ENCODE peak calls at places on chromosomes 1 and 21, in four cellular contexts. One of them, this sample, is unnamed.

GRCh38 chr21:46119565-46120271 is 21.8 kb downstream of the COL6A2 start:
- DNase-seq in body of pancreas: peak; percentile 7
- DNase-seq in thyroid gland: no peak
- DNase-seq in tibial nerve: no peak
- DNase-seq in this sample: peak; percentile 9

GRCh38 chr1:244435562-244436205 is 16.0 kb downstream of the ADSS2 start:
- DNase-seq in thyroid gland: no peak
- DNase-seq in tibial nerve: no peak
- DNase-seq in body of pancreas: no peak
- DNase-seq in this sample: no peak

GRCh38 chr1:211541715-211542477 is 37.1 kb downstream of the SLC30A1 start:
- DNase-seq in thyroid gland: peak; percentile 63
- DNase-seq in body of pancreas: peak; percentile 38
- DNase-seq in tibial nerve: no peak
- DNase-seq in this sample: no peak

GRCh38 chr1:22860414-22860800 is 112.3 kb downstream of the LACTBL1 start:
- DNase-seq in thyroid gland: no peak
- DNase-seq in tibial nerve: no peak
- DNase-seq in body of pancreas: no peak
- DNase-seq in this sample: no peak

GRCh38 chr1:112887599-112888303 is 68.2 kb downstream of the SLC16A1 start:
- DNase-seq in tibial nerve: no peak
- DNase-seq in thyroid gland: no peak
- DNase-seq in body of pancreas: no peak
- DNase-seq in this sample: no peak

GRCh38 chr1:156511656-156512055 is 11.1 kb upstream of the MEF2D start:
- DNase-seq in thyroid gland: no peak
- DNase-seq in tibial nerve: no peak
- DNase-seq in body of pancreas: no peak
- DNase-seq in this sample: no peak

GRCh38 chr1:151443846-151444790 is 15.2 kb downstream of the POGZ start:
- DNase-seq in tibial nerve: peak; percentile 72
- DNase-seq in thyroid gland: peak; percentile 54
- DNase-seq in body of pancreas: peak; percentile 69
- DNase-seq in this sample: no peak

GRCh38 chr1:65189716-65190115 is 41.7 kb downstream of the AK4 start:
- DNase-seq in body of pancreas: no peak
- DNase-seq in tibial nerve: no peak
- DNase-seq in thyroid gland: no peak
- DNase-seq in this sample: no peak

GRCh38 chr1:117147341-117147831 is 25.8 kb upstream of the TRIM45 start:
- DNase-seq in thyroid gland: peak; percentile 15
- DNase-seq in body of pancreas: no peak
- DNase-seq in tibial nerve: no peak
- DNase-seq in this sample: no peak

GRCh38 chr1:173161510-173162221 is 45.5 kb downstream of the TNFSF4 start:
- DNase-seq in body of pancreas: no peak
- DNase-seq in thyroid gland: no peak
- DNase-seq in tibial nerve: no peak
- DNase-seq in this sample: no peak

GRCh38 chr1:74334147-74334546 is 99.0 kb downstream of the TNNI3K start:
- DNase-seq in thyroid gland: no peak
- DNase-seq in body of pancreas: no peak
- DNase-seq in tibial nerve: no peak
- DNase-seq in this sample: no peak

GRCh38 chr1:17755120-17755519 is at the start of gene ACTL8:
- DNase-seq in thyroid gland: no peak
- DNase-seq in body of pancreas: no peak
- DNase-seq in tibial nerve: no peak
- DNase-seq in this sample: no peak

GRCh38 chr1:68906431-68906830 is 409.5 kb upstream of the DEPDC1 start:
- DNase-seq in tibial nerve: no peak
- DNase-seq in body of pancreas: no peak
- DNase-seq in thyroid gland: no peak
- DNase-seq in this sample: no peak

GRCh38 chr21:34141373-34141772 is 68.0 kb downstream of the MRPS6 start:
- DNase-seq in body of pancreas: no peak
- DNase-seq in tibial nerve: no peak
- DNase-seq in thyroid gland: no peak
- DNase-seq in this sample: no peak

GRCh38 chr1:179794669-179795068 is 51.6 kb downstream of the FAM163A start:
- DNase-seq in body of pancreas: no peak
- DNase-seq in thyroid gland: no peak
- DNase-seq in tibial nerve: no peak
- DNase-seq in this sample: no peak

GRCh38 chr1:111476761-111477309 is 3.1 kb downstream of the C1orf162 start:
- DNase-seq in tibial nerve: no peak
- DNase-seq in body of pancreas: no peak
- DNase-seq in thyroid gland: no peak
- DNase-seq in this sample: no peak

GRCh38 chr21:37908691-37909090 is 7.6 kb downstream of the KCNJ6 start:
- DNase-seq in thyroid gland: no peak
- DNase-seq in body of pancreas: no peak
- DNase-seq in tibial nerve: no peak
- DNase-seq in this sample: no peak

GRCh38 chr1:22753396-22754083 is 42.9 kb downstream of the EPHB2 start:
- DNase-seq in tibial nerve: peak; percentile 42
- DNase-seq in body of pancreas: no peak
- DNase-seq in thyroid gland: no peak
- DNase-seq in this sample: peak; percentile 66

GRCh38 chr1:21539933-21540332 is 30.7 kb downstream of the ALPL start:
- DNase-seq in tibial nerve: no peak
- DNase-seq in body of pancreas: peak; percentile 38
- DNase-seq in thyroid gland: no peak
- DNase-seq in this sample: no peak

GRCh38 chr1:207026177-207026576 is 6.4 kb downstream of the C1orf116 start:
- DNase-seq in tibial nerve: no peak
- DNase-seq in body of pancreas: no peak
- DNase-seq in thyroid gland: no peak
- DNase-seq in this sample: no peak

GRCh38 chr1:39080884-39081265 is 54.7 kb downstream of the NDUFS5 start:
- DNase-seq in tibial nerve: no peak
- DNase-seq in thyroid gland: no peak
- DNase-seq in body of pancreas: no peak
- DNase-seq in this sample: peak; percentile 55

GRCh38 chr1:8408151-8408839 is 90.4 kb downstream of the SLC45A1 start:
- DNase-seq in body of pancreas: peak; percentile 80
- DNase-seq in thyroid gland: peak; percentile 72
- DNase-seq in tibial nerve: peak; percentile 89
- DNase-seq in this sample: peak; percentile 86

GRCh38 chr1:95084317-95085176 is 11.8 kb upstream of the ALG14 start:
- DNase-seq in body of pancreas: no peak
- DNase-seq in tibial nerve: peak; percentile 17
- DNase-seq in thyroid gland: peak; percentile 26
- DNase-seq in this sample: no peak

GRCh38 chr1:153962088-153963029 is 978 bp downstream of the SLC39A1 start:
- DNase-seq in body of pancreas: peak; percentile 63
- DNase-seq in tibial nerve: peak; percentile 26
- DNase-seq in thyroid gland: peak; percentile 37
- DNase-seq in this sample: no peak

GRCh38 chr1:3107201-3107600 is 38.2 kb downstream of the PRDM16 start:
- DNase-seq in body of pancreas: no peak
- DNase-seq in tibial nerve: no peak
- DNase-seq in thyroid gland: no peak
- DNase-seq in this sample: no peak

GRCh38 chr1:3103977-3104677 is 35.1 kb downstream of the PRDM16 start:
- DNase-seq in body of pancreas: no peak
- DNase-seq in tibial nerve: no peak
- DNase-seq in thyroid gland: peak; percentile 42
- DNase-seq in this sample: no peak

GRCh38 chr1:3101127-3101939 is 32.3 kb downstream of the PRDM16 start:
- DNase-seq in thyroid gland: no peak
- DNase-seq in body of pancreas: no peak
- DNase-seq in tibial nerve: no peak
- DNase-seq in this sample: no peak

GRCh38 chr1:3105167-3105863 is 36.3 kb downstream of the PRDM16 start:
- DNase-seq in thyroid gland: peak; percentile 25
- DNase-seq in tibial nerve: no peak
- DNase-seq in body of pancreas: peak; percentile 58
- DNase-seq in this sample: no peak

GRCh38 chr1:3106216-3106615 is 37.2 kb downstream of the PRDM16 start:
- DNase-seq in thyroid gland: no peak
- DNase-seq in body of pancreas: no peak
- DNase-seq in tibial nerve: no peak
- DNase-seq in this sample: no peak
- H3K27ac ChIP-seq in thyroid gland: no peak overlapping the region
- H3K27ac ChIP-seq in body of pancreas: peak overlapping the region; percentile 23
- H3K27ac ChIP-seq in tibial nerve: peak overlapping the region; percentile 83
- H3K27ac ChIP-seq in this sample: no peak overlapping the region

DNA sequence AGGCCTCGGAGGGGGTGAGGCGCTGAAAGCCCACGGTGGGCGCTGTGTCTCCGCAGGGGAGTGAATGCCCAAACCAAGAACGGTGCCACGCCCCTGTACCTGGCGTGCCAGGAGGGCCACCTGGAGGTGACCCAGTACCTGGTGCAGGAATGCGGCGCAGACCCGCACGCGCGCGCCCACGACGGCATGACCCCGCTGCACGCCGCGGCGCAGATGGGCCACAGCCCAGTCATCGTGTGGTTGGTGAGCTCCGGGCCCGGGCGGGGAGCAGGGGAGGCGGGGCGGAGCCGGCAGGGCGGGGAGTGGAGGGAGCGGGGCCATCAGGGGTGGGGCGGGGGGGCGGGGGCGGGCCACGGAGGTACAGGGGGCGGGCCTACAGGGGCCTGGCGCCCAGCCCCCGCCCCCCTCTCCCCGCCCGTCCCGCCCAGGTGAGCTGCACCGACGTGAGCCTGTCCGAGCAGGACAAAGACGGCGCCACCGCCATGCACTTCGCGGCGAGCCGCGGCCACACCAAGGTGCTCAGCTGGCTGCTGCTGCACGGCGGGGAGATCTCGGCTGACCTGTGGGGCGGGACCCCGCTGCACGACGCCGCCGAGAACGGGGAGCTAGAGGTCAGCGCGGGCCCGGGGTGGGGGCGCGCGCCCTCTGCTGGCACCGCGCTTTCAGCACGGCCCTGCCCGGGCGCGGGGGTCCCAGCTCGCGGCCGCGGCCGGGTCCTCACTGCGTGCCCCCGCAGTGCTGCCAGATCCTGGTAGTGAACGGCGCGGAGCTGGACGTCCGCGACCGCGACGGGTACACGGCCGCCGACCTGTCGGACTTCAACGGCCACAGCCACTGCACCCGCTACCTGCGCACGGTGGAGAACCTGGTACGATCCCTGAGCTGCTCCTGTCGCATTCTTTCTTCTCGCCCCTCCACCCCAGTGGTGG is 15.9 kb downstream of the ESPN start:
- DNase-seq in tibial nerve: no peak
- DNase-seq in thyroid gland: peak; percentile 56
- DNase-seq in body of pancreas: peak; percentile 67
- DNase-seq in this sample: no peak
- H3K4me3 ChIP-seq in tibial nerve: no peak overlapping the region
- H3K4me3 ChIP-seq in thyroid gland: no peak overlapping the region
- H3K4me3 ChIP-seq in body of pancreas: no peak overlapping the region
- H3K4me3 ChIP-seq in this sample: no peak overlapping the region

GRCh38 chr1:12278998-12279397 is 49.2 kb downstream of the VPS13D start:
- DNase-seq in body of pancreas: no peak
- DNase-seq in thyroid gland: no peak
- DNase-seq in tibial nerve: no peak
- DNase-seq in this sample: no peak
- TF ChIP-seq POLR2A in body of pancreas: no peak
- TF ChIP-seq POLR2A in thyroid gland: no peak
- TF ChIP-seq POLR2A in tibial nerve: no peak
- TF ChIP-seq POLR2A in this sample: no peak

GRCh38 chr1:204959836-204960235 is 83.2 kb upstream of the CNTN2 start:
- DNase-seq in thyroid gland: no peak
- DNase-seq in tibial nerve: no peak
- DNase-seq in body of pancreas: no peak
- DNase-seq in this sample: no peak

GRCh38 chr1:204958325-204959307 is 84.4 kb upstream of the CNTN2 start:
- DNase-seq in tibial nerve: no peak
- DNase-seq in thyroid gland: no peak
- DNase-seq in body of pancreas: no peak
- DNase-seq in this sample: no peak

GRCh38 chr1:204961765-204962419 is 81.1 kb upstream of the CNTN2 start:
- DNase-seq in body of pancreas: peak; percentile 43
- DNase-seq in thyroid gland: no peak
- DNase-seq in tibial nerve: no peak
- DNase-seq in this sample: no peak

GRCh38 chr1:204960306-204960984 is 82.6 kb upstream of the CNTN2 start:
- DNase-seq in body of pancreas: no peak
- DNase-seq in tibial nerve: no peak
- DNase-seq in thyroid gland: no peak
- DNase-seq in this sample: no peak

DNA sequence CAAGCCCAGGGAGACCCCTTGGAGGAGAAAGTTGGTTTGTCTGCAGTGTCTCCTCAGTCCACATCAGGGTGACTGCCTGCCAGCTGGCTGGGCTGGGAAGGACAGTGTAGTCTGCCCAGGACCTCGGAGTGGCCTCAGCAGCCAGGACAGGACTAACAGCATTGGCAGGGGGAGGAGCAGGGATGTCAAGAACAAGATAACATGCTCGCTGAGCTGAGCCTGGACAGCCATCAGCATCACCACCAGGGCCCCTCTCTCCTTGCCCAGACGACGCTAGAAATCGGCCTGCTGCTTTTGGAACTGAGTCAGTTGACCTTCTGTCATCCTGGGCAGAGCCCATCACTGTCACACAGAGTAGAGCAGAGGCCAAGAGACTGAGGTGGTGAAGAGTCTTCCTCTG is 83.6 kb upstream of the CNTN2 start:
- DNase-seq in tibial nerve: no peak
- DNase-seq in body of pancreas: no peak
- DNase-seq in thyroid gland: no peak
- DNase-seq in this sample: no peak
- H3K27ac ChIP-seq in tibial nerve: no peak overlapping the region
- H3K27ac ChIP-seq in body of pancreas: no peak overlapping the region
- H3K27ac ChIP-seq in thyroid gland: no peak overlapping the region
- H3K27ac ChIP-seq in this sample: no peak overlapping the region

DNA sequence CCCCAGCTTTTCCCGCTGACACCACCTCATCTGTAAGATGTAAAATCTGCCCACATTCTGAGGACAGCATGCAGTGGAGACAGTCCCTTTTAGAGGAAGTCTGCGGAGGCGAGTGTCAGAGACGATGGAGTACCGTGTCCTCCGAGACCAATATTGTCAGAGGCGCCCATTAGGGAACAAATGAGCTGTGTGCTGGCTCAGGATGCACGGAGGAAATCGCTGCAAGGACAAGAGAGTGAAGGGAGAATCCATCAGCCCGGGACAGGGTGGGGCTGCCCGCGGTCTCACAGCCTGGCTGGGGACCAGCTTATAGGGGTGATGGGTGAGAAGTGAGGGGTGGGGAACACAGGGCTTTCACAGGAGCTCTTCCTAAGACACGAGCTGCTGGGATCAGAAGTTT is 214.7 kb downstream of the MATN1 start:
- DNase-seq in thyroid gland: no peak
- DNase-seq in body of pancreas: no peak
- DNase-seq in tibial nerve: no peak
- DNase-seq in this sample: no peak
- H3K4me3 ChIP-seq in thyroid gland: no peak overlapping the region
- H3K4me3 ChIP-seq in body of pancreas: no peak overlapping the region
- H3K4me3 ChIP-seq in tibial nerve: no peak overlapping the region
- H3K4me3 ChIP-seq in this sample: no peak overlapping the region

DNA sequence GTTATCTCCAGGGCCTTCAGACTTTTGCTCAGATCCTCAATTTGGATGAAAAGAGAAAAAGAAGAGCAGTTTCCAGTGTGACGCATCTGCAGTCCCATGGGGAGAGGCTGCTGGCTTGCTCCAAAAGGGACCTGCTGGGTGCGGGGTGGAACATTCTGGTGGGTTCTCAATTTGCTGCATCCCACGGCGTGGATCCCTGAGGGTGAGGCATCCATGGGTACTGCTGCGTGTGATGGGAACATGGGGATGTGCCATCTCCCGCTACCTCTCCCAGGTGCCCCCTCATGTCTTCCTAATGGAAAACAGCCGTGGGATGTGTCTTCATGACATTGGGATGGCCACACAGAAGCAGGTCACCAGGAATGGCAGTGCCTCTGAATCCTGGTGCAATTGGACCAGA is 221.3 kb upstream of the AJAP1 start:
- DNase-seq in tibial nerve: no peak
- DNase-seq in body of pancreas: no peak
- DNase-seq in thyroid gland: no peak
- DNase-seq in this sample: no peak
- TF ChIP-seq POLR2A in tibial nerve: no peak
- TF ChIP-seq POLR2A in body of pancreas: no peak
- TF ChIP-seq POLR2A in thyroid gland: no peak
- TF ChIP-seq POLR2A in this sample: no peak